ENCODE peak calls at places on chromosomes 16 and 17, in four cellular contexts. C is GM12878, E is K562, G is HepG2. Z is an unnamed sample.

GRCh38 chr16:14362774-14363371 is 267.2 kb downstream of the PARN start:
- DNase-seq in C (no peak), E (no peak), G (no peak), Z (no peak)

GRCh38 chr17:80474933-80475915 is 1.2 kb downstream of the NPTX1 start:
- DNase-seq in C (no peak), E (no peak), G (no peak), Z (peak; percentile 36)

GRCh38 chr17:50113624-50114320 is 16.2 kb downstream of the SAMD14 start:
- DNase-seq in C (no peak), E (no peak), G (no peak), Z (no peak)

GRCh38 chr17:17917394-17917793 is 54.8 kb downstream of the TOM1L2 start:
- DNase-seq in C (no peak), E (no peak), G (no peak), Z (no peak)

GRCh38 chr17:56679148-56679766 is 85.8 kb downstream of the NOG start:
- DNase-seq in C (no peak), E (peak; percentile 20), G (peak; percentile 15), Z (peak; percentile 62)

GRCh38 chr17:44981221-44981968 is 13.3 kb upstream of the C1QL1 start:
- DNase-seq in C (no peak), E (no peak), G (peak; percentile 67), Z (no peak)

GRCh38 chr16:17343028-17343427 is 127.7 kb downstream of the XYLT1 start:
- DNase-seq in C (peak; percentile 63), E (no peak), G (no peak), Z (no peak)

GRCh38 chr17:53227101-53227500 is 595.6 kb upstream of the KIF2B start:
- DNase-seq in C (no peak), E (no peak), G (no peak), Z (no peak)

GRCh38 chr17:1726626-1727257 is 2.2 kb downstream of the WDR81 start:
- DNase-seq in C (no peak), E (no peak), G (no peak), Z (no peak)

GRCh38 chr17:43712397-43712796 is 46.2 kb downstream of the SOST start:
- DNase-seq in C (no peak), E (no peak), G (no peak), Z (no peak)

GRCh38 chr16:86740817-86741799 is 162.8 kb downstream of the FOXL1 start:
- DNase-seq in C (no peak), E (no peak), G (peak; percentile 29), Z (peak; percentile 65)

GRCh38 chr16:18049454-18050133 is 286.9 kb downstream of the NPIPA8 start:
- DNase-seq in C (no peak), E (no peak), G (no peak), Z (no peak)

GRCh38 chr17:7356072-7356549 is 1.2 kb downstream of the TMEM95 start:
- DNase-seq in C (no peak), E (peak; percentile 79), G (no peak), Z (peak; percentile 83)

GRCh38 chr16:77674888-77675287 is 47.4 kb upstream of the NUDT7 start:
- DNase-seq in C (no peak), E (no peak), G (no peak), Z (no peak)

GRCh38 chr17:418421-418751 is 65.8 kb upstream of the RPH3AL start:
- DNase-seq in C (no peak), E (no peak), G (no peak), Z (no peak)

GRCh38 chr17:76736349-76737081 is 616 bp downstream of the SRSF2 start:
- DNase-seq in C (no peak), E (peak; percentile 79), G (peak; percentile 46), Z (peak; percentile 46)

GRCh38 chr16:53282975-53283946 is 151.0 kb upstream of the RBL2 start:
- DNase-seq in C (peak; percentile 3), E (peak; percentile 21), G (peak; percentile 55), Z (peak; percentile 53)

DNA sequence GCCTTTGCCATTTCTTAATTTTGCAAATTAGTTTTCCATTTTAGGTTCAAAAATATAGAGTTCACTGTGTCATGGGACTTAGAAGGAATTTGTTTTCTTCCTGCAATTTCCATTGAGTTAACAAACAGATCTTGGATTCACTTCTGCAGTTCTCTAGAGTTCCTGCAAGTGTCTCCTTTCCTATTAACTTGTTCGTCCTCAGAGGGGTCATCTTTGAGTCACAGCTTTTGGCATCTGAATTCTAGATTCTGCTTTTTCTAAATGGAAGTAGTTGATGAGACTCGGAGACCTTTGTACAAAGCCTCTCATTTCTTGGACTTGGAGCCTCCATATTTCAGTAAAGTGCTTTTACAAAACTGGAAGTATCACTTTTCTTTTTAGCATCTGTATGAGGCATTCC is 323.3 kb downstream of the BCAS3 start:
- DNase-seq in C (no peak), E (no peak), G (peak; percentile 7), Z (no peak)
- TF ChIP-seq FOXM1 in C (no peak), E (no peak), G (no peak), Z (no peak)

DNA sequence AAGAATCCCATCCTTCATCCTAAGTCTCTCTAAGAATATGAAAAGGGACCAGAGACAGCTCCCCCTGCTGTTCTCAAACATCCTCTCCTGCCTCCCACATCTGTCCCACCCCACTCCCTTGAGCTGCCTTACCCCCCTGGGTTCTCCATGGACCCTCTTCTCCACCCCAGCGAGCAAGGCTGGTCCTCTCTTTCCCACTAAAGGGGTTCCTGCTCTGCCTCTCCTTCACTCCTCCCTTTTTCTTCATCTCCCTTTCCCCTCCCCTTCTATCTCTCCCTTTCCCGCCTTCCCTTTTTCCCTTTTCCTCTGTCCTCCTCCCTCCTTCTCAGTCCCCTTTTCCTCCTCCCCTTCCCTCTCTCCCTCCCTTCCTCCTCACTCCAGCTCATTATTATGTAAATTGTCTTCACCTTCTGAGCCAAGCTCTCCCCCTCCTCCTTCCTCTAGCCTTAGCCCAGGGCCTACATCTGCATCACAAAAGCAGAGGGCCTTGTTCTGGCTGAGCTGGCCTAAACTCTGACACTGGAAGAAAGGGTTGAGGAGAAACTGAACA is 90.0 kb downstream of the GNAO1 start:
- DNase-seq in C (no peak), E (peak; percentile 66), G (peak; percentile 24), Z (peak; percentile 30)
- TF ChIP-seq SP1 in C (no peak), E (no peak), G (no peak), Z (no peak)

GRCh38 chr17:5678171-5678570 is 93.9 kb upstream of the NLRP1 start:
- DNase-seq in C (no peak), E (no peak), G (no peak), Z (no peak)

GRCh38 chr17:5680766-5681165 is 96.5 kb upstream of the NLRP1 start:
- DNase-seq in C (no peak), E (no peak), G (no peak), Z (no peak)

GRCh38 chr17:5686246-5686645 is 101.9 kb upstream of the NLRP1 start:
- DNase-seq in C (no peak), E (no peak), G (no peak), Z (no peak)

GRCh38 chr17:5683241-5683640 is 98.9 kb upstream of the NLRP1 start:
- DNase-seq in C (no peak), E (no peak), G (no peak), Z (no peak)
- TF ChIP-seq FOXM1 in C (no peak), E (no peak), G (no peak), Z (no peak)

DNA sequence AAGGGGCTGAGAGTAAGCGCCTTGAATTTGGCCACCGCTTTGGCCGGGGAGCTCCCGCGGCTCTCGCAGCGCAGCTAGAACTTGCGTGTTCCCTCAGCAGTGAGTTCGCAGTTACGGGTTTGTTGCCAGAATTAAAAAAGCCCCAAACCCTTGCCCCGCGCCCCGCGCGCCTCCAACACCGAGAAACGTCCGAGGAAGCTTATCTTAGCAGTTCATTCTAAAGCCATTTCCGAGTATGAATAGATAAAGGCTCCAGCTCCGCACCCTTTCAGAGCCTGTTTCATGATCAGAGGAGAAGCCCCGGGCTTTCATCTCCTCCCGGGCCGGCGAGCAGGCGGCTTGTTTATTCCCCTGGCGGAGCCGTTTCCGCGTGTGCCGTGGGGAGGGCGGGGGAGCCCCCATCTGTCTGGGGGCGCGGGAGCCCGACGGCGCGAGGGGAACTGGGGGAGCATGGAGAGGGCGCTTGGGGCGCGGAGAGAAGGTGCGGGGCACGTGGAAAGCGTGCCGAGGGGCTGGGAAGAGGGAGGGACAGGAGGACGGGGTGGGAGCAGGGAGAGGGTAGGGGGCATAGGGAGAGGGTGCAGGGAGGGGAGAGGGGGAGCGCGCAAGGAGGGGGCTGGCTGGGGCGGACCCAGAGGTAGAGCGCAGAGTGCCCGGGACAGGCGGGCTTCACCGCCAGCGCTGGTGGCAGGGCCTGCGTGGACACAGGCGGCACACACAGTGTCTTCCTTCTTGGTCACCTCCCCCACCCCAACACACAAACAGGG is 9.9 kb downstream of the TBX4 start:
- DNase-seq in C (no peak), E (peak; percentile 43), G (peak; percentile 56), Z (no peak)
- TF ChIP-seq SP1 in C (no peak), E (no peak), G (no peak), Z (no peak)

GRCh38 chr17:5281814-5282638 is at the start of gene RABEP1:
- DNase-seq in C (peak; percentile 46), E (peak; percentile 91), G (peak; percentile 75), Z (peak; percentile 94)

GRCh38 chr17:5282639-5283217 is 644 bp downstream of the RABEP1 start:
- DNase-seq in C (no peak), E (no peak), G (no peak), Z (no peak)

GRCh38 chr17:5283531-5284315 is 1.6 kb downstream of the RABEP1 start:
- DNase-seq in C (no peak), E (no peak), G (no peak), Z (no peak)

GRCh38 chr17:5291683-5292082 is 9.6 kb downstream of the RABEP1 start:
- DNase-seq in C (no peak), E (no peak), G (no peak), Z (no peak)

GRCh38 chr17:5286846-5287245 is 4.8 kb downstream of the RABEP1 start:
- DNase-seq in C (no peak), E (no peak), G (no peak), Z (no peak)
- TF ChIP-seq FOXM1 in C (no peak), E (no peak), G (no peak), Z (no peak)

GRCh38 chr17:16419074-16419928 is 3.9 kb downstream of the TRPV2 start:
- DNase-seq in C (peak; percentile 59), E (peak; percentile 72), G (peak; percentile 54), Z (peak; percentile 52)
- TF ChIP-seq SP1 in C (no peak), E (no peak), G (no peak), Z (no peak)

GRCh38 chr17:38746004-38746892 is 1.9 kb downstream of the PCGF2 start:
- DNase-seq in C (no peak), E (no peak), G (peak; percentile 98), Z (no peak)

GRCh38 chr17:38746893-38747384 is 1.2 kb downstream of the PCGF2 start:
- DNase-seq in C (no peak), E (no peak), G (no peak), Z (no peak)

GRCh38 chr17:38748329-38749221 is at the start of gene PCGF2:
- DNase-seq in C (no peak), E (peak; percentile 85), G (peak; percentile 89), Z (peak; percentile 70)

GRCh38 chr17:38749222-38750043 is 1.3 kb upstream of the PCGF2 start:
- DNase-seq in C (no peak), E (peak; percentile 83), G (peak; percentile 89), Z (no peak)

GRCh38 chr17:38747385-38748328 is 479 bp downstream of the PCGF2 start:
- DNase-seq in C (no peak), E (peak; percentile 72), G (no peak), Z (no peak)
- TF ChIP-seq FOXM1 in C (no peak), E (no peak), G (no peak), Z (no peak)

Z was measured in HEK293T.